ENCODE peak calls at places on chromosome 1, in four cellular contexts. Y, B, A and L are unnamed samples.

GRCh38 chr1:40476924-40477679 is at the start of gene ZFP69:
- DNase-seq in Y (peak), B (peak), A (no peak), L (no peak)

GRCh38 chr1:19596065-19596718 is 47.9 kb upstream of the NBL1 start:
- DNase-seq in Y (no peak), B (no peak), A (no peak), L (no peak)

GRCh38 chr1:234114648-234115307 is 210.3 kb downstream of the SLC35F3 start:
- DNase-seq in Y (no peak), B (peak), A (peak), L (no peak)

GRCh38 chr1:228379666-228380065 is 27.0 kb downstream of the TRIM11 start:
- DNase-seq in Y (no peak), B (no peak), A (no peak), L (no peak)

GRCh38 chr1:65009724-65010420 is 43.5 kb upstream of the JAK1 start:
- DNase-seq in Y (peak), B (no peak), A (no peak), L (no peak)

GRCh38 chr1:25008192-25008485 is 78.1 kb upstream of the RUNX3 start:
- DNase-seq in Y (no peak), B (no peak), A (no peak), L (no peak)

GRCh38 chr1:28112388-28113311 is 24.2 kb upstream of the EYA3 start:
- DNase-seq in Y (no peak), B (no peak), A (no peak), L (no peak)

GRCh38 chr1:24130385-24130784 is 12.6 kb downstream of the IL22RA1 start:
- DNase-seq in Y (no peak), B (no peak), A (no peak), L (no peak)

GRCh38 chr1:179969962-179970361 is 15.4 kb downstream of the CEP350 start:
- DNase-seq in Y (no peak), B (no peak), A (no peak), L (no peak)